ENCODE peak calls at places on chromosomes 4 and X, in eight cellular contexts. Q is sigmoid colon; X is uterus; W is hepatocyte; C is cardiac muscle cell; D is CD4-positive, CD25-positive, alpha-beta regulatory T cell; V is pancreas; J is naive thymus-derived CD4-positive, alpha-beta T cell. S is an unnamed sample.

GRCh38 chr4:75477201-75477600 is 37.0 kb downstream of the RCHY1 start:
- DNase-seq in Q (no peak), X (no peak), W (no peak), C (peak; percentile 37), D (no peak), V (no peak), J (no peak), S (no peak)

GRCh38 chrX:638482-639131 is 8.0 kb downstream of the SHOX start:
- DNase-seq in Q (peak; percentile 39), X (no peak), W (no peak), C (no peak), D (no peak), V (no peak), J (no peak), S (no peak)

GRCh38 chrX:68571292-68572256 is 72.7 kb downstream of the YIPF6 start:
- DNase-seq in Q (no peak), X (no peak), W (peak; percentile 23), C (peak; percentile 84), D (peak; percentile 20), V (no peak), J (no peak), S (peak; percentile 32)

GRCh38 chr4:184851200-184851541 is 25.4 kb upstream of the ACSL1 start:
- DNase-seq in Q (no peak), X (no peak), W (no peak), C (peak; percentile 84), D (peak; percentile 15), V (no peak), J (no peak), S (no peak)

GRCh38 chrX:152958047-152958446 is 35.9 kb downstream of the PNMA5 start:
- DNase-seq in Q (no peak), X (no peak), W (no peak), C (peak; percentile 9), D (peak; percentile 31), V (peak; percentile 20), J (no peak), S (no peak)

GRCh38 chr4:184237612-184238011 is 19.9 kb upstream of the ENPP6 start:
- DNase-seq in Q (no peak), X (no peak), W (no peak), C (no peak), D (peak; percentile 87), V (no peak), J (no peak), S (no peak)

GRCh38 chr4:36043901-36044300 is 200.4 kb downstream of the ARAP2 start:
- DNase-seq in Q (no peak), X (no peak), W (no peak), C (no peak), D (no peak), V (no peak), J (no peak), S (no peak)

GRCh38 chr4:168028568-168028967 is 63.8 kb upstream of the ANXA10 start:
- DNase-seq in Q (no peak), X (no peak), W (peak; percentile 15), C (peak; percentile 24), D (no peak), V (no peak), J (no peak), S (no peak)

GRCh38 chrX:10555846-10556245 is 64.5 kb downstream of the MID1 start:
- DNase-seq in Q (no peak), X (no peak), W (no peak), C (no peak), D (no peak), V (no peak), J (no peak), S (no peak)

GRCh38 chr4:100295792-100296191 is 105.5 kb upstream of the DDIT4L start:
- DNase-seq in Q (no peak), X (no peak), W (no peak), C (peak; percentile 60), D (no peak), V (no peak), J (no peak), S (no peak)

GRCh38 chr4:53622739-53623151 is 31.5 kb upstream of the LNX1 start:
- DNase-seq in Q (no peak), X (no peak), W (peak; percentile 24), C (peak; percentile 87), D (no peak), V (no peak), J (no peak), S (no peak)

GRCh38 chr4:155846929-155847328 is 19.1 kb downstream of the ASIC5 start:
- DNase-seq in Q (no peak), X (no peak), W (no peak), C (no peak), D (no peak), V (no peak), J (no peak), S (no peak)

GRCh38 chr4:154349829-154350228 is 141.8 kb downstream of the DCHS2 start:
- DNase-seq in Q (no peak), X (no peak), W (peak; percentile 46), C (no peak), D (peak; percentile 6), V (no peak), J (no peak), S (no peak)

GRCh38 chr4:40307627-40308497 is 27.3 kb upstream of the CHRNA9 start:
- DNase-seq in Q (peak; percentile 52), X (no peak), W (no peak), C (no peak), D (peak; percentile 92), V (no peak), J (peak; percentile 60), S (no peak)

DNA sequence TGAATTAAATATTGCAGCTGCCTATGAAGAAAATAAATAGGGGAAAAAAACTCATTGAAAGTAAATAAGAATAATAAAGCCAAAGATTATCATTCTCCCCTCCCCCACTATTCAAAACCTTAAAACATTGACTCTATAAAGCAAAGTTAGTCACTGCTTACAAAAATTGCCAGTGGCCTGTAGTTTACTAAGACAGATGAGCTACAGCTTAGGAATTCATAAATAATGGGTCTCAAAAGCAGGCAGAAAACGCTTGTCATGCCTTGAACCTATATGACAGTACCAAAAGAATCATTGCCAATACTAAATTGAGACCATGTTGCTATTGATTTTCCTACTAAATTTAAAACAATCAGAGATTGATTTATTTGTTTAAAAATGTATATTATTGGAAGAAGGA is 78.9 kb downstream of the SLC10A7 start:
- DNase-seq in Q (no peak), X (no peak), W (no peak), C (peak; percentile 31), D (no peak), V (no peak), J (no peak), S (peak; percentile 41)
- H3K27ac ChIP-seq in Q (no peak overlapping the region), X (no peak overlapping the region), W (no peak overlapping the region), C (no peak overlapping the region), D (no peak overlapping the region), V (no peak overlapping the region), J (no peak overlapping the region), S (no peak overlapping the region)

GRCh38 chr4:78174931-78175330 is 117.8 kb downstream of the FRAS1 start:
- DNase-seq in Q (no peak), X (no peak), W (no peak), C (no peak), D (no peak), V (no peak), J (no peak), S (no peak)
- H3K4me1 ChIP-seq in Q (peaks cover 15% of the 10 kb centered on the region), X (no peaks in the 10 kb centered on the region), W (peaks cover 31% of the 10 kb centered on the region), C (no peaks in the 10 kb centered on the region), D (no peaks in the 10 kb centered on the region), V (peaks cover 5% of the 10 kb centered on the region), J (no peaks in the 10 kb centered on the region), S (no peaks in the 10 kb centered on the region)

GRCh38 chrX:150919401-150919800 is 20.9 kb upstream of the CD99L2 start:
- DNase-seq in Q (no peak), X (no peak), W (no peak), C (no peak), D (no peak), V (no peak), J (no peak), S (no peak)

DNA sequence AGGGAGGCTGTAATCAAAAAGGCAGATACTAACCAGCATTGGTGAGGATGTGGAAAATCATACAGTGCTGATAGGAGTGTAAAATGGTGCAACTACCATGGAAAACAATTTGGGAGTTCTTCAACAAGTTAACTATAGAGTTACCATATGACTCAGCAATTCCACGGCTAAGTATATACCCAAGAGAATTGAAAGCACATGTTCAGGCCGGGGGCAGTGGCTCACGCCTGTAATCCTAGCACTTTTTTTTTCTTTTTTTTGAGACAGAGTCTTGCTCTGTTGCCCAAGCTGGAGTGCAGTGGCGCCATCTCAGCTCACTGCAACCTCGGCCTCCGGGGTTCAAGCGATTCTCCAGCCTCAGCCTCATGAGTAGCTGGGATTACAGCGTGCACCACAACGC is 15.0 kb upstream of the CD99L2 start:
- DNase-seq in Q (no peak), X (no peak), W (no peak), C (peak; percentile 75), D (no peak), V (no peak), J (no peak), S (no peak)
- H3K27ac ChIP-seq in Q (no peak overlapping the region), X (no peak overlapping the region), W (no peak overlapping the region), C (no peak overlapping the region), D (no peak overlapping the region), V (no peak overlapping the region), J (no peak overlapping the region), S (no peak overlapping the region)

GRCh38 chrX:47576021-47576898 is 6.0 kb upstream of the TIMP1 start:
- DNase-seq in Q (no peak), X (no peak), W (no peak), C (no peak), D (no peak), V (no peak), J (no peak), S (no peak)

GRCh38 chrX:47577901-47578300 is 4.3 kb upstream of the TIMP1 start:
- DNase-seq in Q (no peak), X (no peak), W (no peak), C (no peak), D (no peak), V (no peak), J (no peak), S (no peak)

GRCh38 chrX:47578692-47579091 is 3.5 kb upstream of the TIMP1 start:
- DNase-seq in Q (no peak), X (no peak), W (peak; percentile 3), C (no peak), D (no peak), V (no peak), J (no peak), S (no peak)

GRCh38 chrX:47579537-47579936 is 2.7 kb upstream of the TIMP1 start:
- DNase-seq in Q (no peak), X (no peak), W (peak; percentile 4), C (peak; percentile 78), D (no peak), V (no peak), J (no peak), S (no peak)

GRCh38 chrX:47577424-47577823 is 4.8 kb upstream of the TIMP1 start:
- DNase-seq in Q (no peak), X (no peak), W (no peak), C (no peak), D (no peak), V (no peak), J (no peak), S (no peak)
- H3K4me1 ChIP-seq in Q (peaks cover 17% of the 10 kb centered on the region), X (no peaks in the 10 kb centered on the region), W (peaks cover 8% of the 10 kb centered on the region), C (peaks cover 9% of the 10 kb centered on the region), D (peaks cover 14% of the 10 kb centered on the region), V (no peaks in the 10 kb centered on the region), J (peaks cover 24% of the 10 kb centered on the region), S (no peaks in the 10 kb centered on the region)

S was measured in Panc1.